ENCODE peak calls at places on chromosomes 13 and 19, in four cellular contexts. One of them, this sample, is unnamed.

GRCh38 chr19:44548736-44549135 is 19.3 kb upstream of the CEACAM20 start:
- DNase-seq in IMR-90: peak; percentile 51
- DNase-seq in K562: no peak
- DNase-seq in GM12878: no peak
- DNase-seq in this sample: no peak

GRCh38 chr19:49489601-49490167 is 2.3 kb downstream of the RPL13A start:
- DNase-seq in IMR-90: no peak
- DNase-seq in K562: peak; percentile 46
- DNase-seq in GM12878: no peak
- DNase-seq in this sample: no peak

GRCh38 chr19:49427855-49428546 is 2.8 kb downstream of the GFY start:
- DNase-seq in IMR-90: no peak
- DNase-seq in K562: peak; percentile 70
- DNase-seq in GM12878: no peak
- DNase-seq in this sample: no peak

GRCh38 chr13:54750521-54750920 is 1721.9 kb downstream of the OLFM4 start:
- DNase-seq in IMR-90: no peak
- DNase-seq in K562: no peak
- DNase-seq in GM12878: no peak
- DNase-seq in this sample: no peak

GRCh38 chr13:36766295-36766694 is 52.7 kb upstream of the RFXAP start:
- DNase-seq in IMR-90: peak; percentile 47
- DNase-seq in K562: no peak
- DNase-seq in GM12878: no peak
- DNase-seq in this sample: peak; percentile 18

GRCh38 chr13:98650376-98651107 is 73.6 kb upstream of the STK24 start:
- DNase-seq in IMR-90: no peak
- DNase-seq in K562: no peak
- DNase-seq in GM12878: no peak
- DNase-seq in this sample: no peak

GRCh38 chr19:7507884-7508283 is 8.0 kb upstream of the ZNF358 start:
- DNase-seq in IMR-90: peak; percentile 80
- DNase-seq in K562: peak; percentile 91
- DNase-seq in GM12878: no peak
- DNase-seq in this sample: peak; percentile 93

GRCh38 chr13:98300956-98301641 is 124.0 kb upstream of the RNF113B start:
- DNase-seq in IMR-90: peak; percentile 82
- DNase-seq in K562: no peak
- DNase-seq in GM12878: no peak
- DNase-seq in this sample: no peak

GRCh38 chr13:41696163-41697003 is 239.0 kb downstream of the RGCC start:
- DNase-seq in IMR-90: peak; percentile 92
- DNase-seq in K562: no peak
- DNase-seq in GM12878: no peak
- DNase-seq in this sample: peak; percentile 31

GRCh38 chr19:55460670-55461258 is 678 bp downstream of the ISOC2 start:
- DNase-seq in IMR-90: peak; percentile 74
- DNase-seq in K562: peak; percentile 88
- DNase-seq in GM12878: no peak
- DNase-seq in this sample: peak; percentile 64

GRCh38 chr13:47241446-47241845 is 344.6 kb upstream of the HTR2A start:
- DNase-seq in IMR-90: no peak
- DNase-seq in K562: no peak
- DNase-seq in GM12878: no peak
- DNase-seq in this sample: no peak
- TF ChIP-seq ELK1 in IMR-90: no peak
- TF ChIP-seq ELK1 in K562: no peak
- TF ChIP-seq ELK1 in GM12878: no peak
- TF ChIP-seq ELK1 in this sample: no peak

DNA sequence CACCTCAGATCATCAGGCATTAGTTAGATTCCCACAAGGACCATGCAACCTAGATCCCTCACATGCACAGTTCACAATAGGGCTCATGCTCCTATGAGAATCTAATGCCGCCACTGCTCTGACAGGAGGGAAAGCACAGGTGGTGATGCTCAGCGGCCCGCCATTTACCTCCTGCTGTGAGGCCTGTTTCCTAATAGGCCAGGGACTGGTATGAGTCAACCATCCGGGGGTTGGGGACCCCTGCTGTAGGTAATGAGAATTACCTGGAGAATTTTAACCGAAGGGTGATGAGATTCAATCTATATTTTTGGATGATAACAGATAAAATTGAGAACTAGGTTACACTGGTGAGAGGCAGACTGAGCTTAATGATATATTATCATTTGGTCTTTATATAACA is 101.4 kb downstream of the LACC1 start:
- DNase-seq in IMR-90: no peak
- DNase-seq in K562: peak; percentile 10
- DNase-seq in GM12878: no peak
- DNase-seq in this sample: no peak
- TF ChIP-seq ELK1 in IMR-90: no peak
- TF ChIP-seq ELK1 in K562: no peak
- TF ChIP-seq ELK1 in GM12878: no peak
- TF ChIP-seq ELK1 in this sample: no peak

GRCh38 chr19:29610574-29611271 is 4.6 kb downstream of the POP4 start:
- DNase-seq in IMR-90: peak; percentile 77
- DNase-seq in K562: peak; percentile 69
- DNase-seq in GM12878: peak; percentile 75
- DNase-seq in this sample: peak; percentile 89
- TF ChIP-seq ELK1 in IMR-90: no peak
- TF ChIP-seq ELK1 in K562: no peak
- TF ChIP-seq ELK1 in GM12878: no peak
- TF ChIP-seq ELK1 in this sample: no peak

GRCh38 chr13:34066344-34066743 is 248.4 kb downstream of the RFC3 start:
- DNase-seq in IMR-90: no peak
- DNase-seq in K562: no peak
- DNase-seq in GM12878: no peak
- DNase-seq in this sample: no peak

GRCh38 chr13:34065915-34066314 is 248.0 kb downstream of the RFC3 start:
- DNase-seq in IMR-90: no peak
- DNase-seq in K562: no peak
- DNase-seq in GM12878: no peak
- DNase-seq in this sample: no peak

GRCh38 chr13:34070006-34070405 is 252.1 kb downstream of the RFC3 start:
- DNase-seq in IMR-90: peak; percentile 12
- DNase-seq in K562: no peak
- DNase-seq in GM12878: no peak
- DNase-seq in this sample: no peak

DNA sequence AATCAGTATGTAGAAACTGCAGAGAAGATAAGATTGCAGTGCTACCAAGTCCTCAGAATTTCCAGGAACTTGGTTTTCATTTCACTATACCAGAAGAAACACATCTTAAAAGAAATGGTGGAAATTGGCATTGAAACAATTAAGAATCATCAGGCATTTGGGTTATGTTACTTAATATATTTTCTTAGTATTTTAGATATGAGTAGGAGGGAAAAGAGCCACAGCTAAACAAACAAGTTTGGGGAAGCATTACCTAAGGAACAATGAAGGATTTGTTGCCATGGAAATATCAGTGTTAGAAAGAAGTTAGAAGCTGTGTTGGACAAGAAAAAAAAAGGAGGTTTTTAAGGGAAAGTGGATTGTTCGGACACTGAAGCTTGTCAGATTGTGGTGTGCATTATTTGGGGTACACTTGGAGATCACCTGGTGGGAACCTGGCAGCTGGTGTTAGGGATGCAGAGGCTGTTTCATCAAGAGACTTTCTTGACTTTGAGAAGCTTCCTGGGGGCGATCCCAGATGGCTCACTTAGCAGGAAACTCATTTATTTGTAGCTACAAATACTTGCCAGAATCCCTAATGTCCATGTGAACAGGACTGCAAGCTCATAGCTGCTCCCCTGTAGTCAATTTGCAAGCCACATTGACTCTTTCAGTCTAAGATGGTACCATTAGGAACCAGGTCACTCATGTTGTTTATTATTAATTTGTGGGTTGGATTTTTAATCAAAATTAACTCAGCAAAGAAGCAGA is 246.7 kb downstream of the RFC3 start:
- DNase-seq in IMR-90: no peak
- DNase-seq in K562: no peak
- DNase-seq in GM12878: no peak
- DNase-seq in this sample: no peak
- TF ChIP-seq ELK1 in IMR-90: no peak
- TF ChIP-seq ELK1 in K562: no peak
- TF ChIP-seq ELK1 in GM12878: no peak
- TF ChIP-seq ELK1 in this sample: no peak

GRCh38 chr19:2032296-2032941 is 16.9 kb upstream of the BTBD2 start:
- DNase-seq in IMR-90: peak; percentile 65
- DNase-seq in K562: no peak
- DNase-seq in GM12878: no peak
- DNase-seq in this sample: peak; percentile 88
- TF ChIP-seq ELK1 in IMR-90: no peak
- TF ChIP-seq ELK1 in K562: no peak
- TF ChIP-seq ELK1 in GM12878: no peak
- TF ChIP-seq ELK1 in this sample: no peak

GRCh38 chr19:10419200-10419645 is 1.1 kb upstream of the PDE4A start:
- DNase-seq in IMR-90: no peak
- DNase-seq in K562: peak; percentile 63
- DNase-seq in GM12878: no peak
- DNase-seq in this sample: no peak
- TF ChIP-seq ELK1 in IMR-90: no peak
- TF ChIP-seq ELK1 in K562: no peak
- TF ChIP-seq ELK1 in GM12878: no peak
- TF ChIP-seq ELK1 in this sample: no peak

This sample was measured in A549.